ENCODE peak calls at places on chromosomes 12 and 14, in ten cellular contexts. B, W, D, P, M, A, U, R, G and E are unnamed samples.

GRCh38 chr12:117134059-117134458 is 34.8 kb upstream of the TESC start:
- DNase-seq in W (no peak), P (no peak), R (no peak), D (no peak), A (no peak), M (no peak), B (no peak), U (peak; percentile 18), G (no peak), E (no peak)

GRCh38 chr12:91182664-91183455 is at the start of gene DCN:
- DNase-seq in R (no peak), A (no peak), G (no peak), D (no peak), U (no peak), B (no peak), P (peak; percentile 66), W (peak; percentile 59), M (peak; percentile 33), E (no peak)

GRCh38 chr14:70018713-70019201 is 139.5 kb downstream of the SMOC1 start:
- DNase-seq in A (peak; percentile 22), B (no peak), U (no peak), P (peak; percentile 17), R (no peak), W (no peak), M (no peak), G (peak; percentile 10), D (no peak), E (no peak)

GRCh38 chr12:4069046-4070010 is 196.1 kb upstream of the PARP11 start:
- DNase-seq in P (peak; percentile 0), A (no peak), R (no peak), M (no peak), B (no peak), D (no peak), W (no peak), U (no peak), G (no peak), E (peak; percentile 61)

GRCh38 chr12:128178971-128179370 is 88.0 kb upstream of the TMEM132C start:
- DNase-seq in A (no peak), U (no peak), G (no peak), D (no peak), B (no peak), M (no peak), P (no peak), W (no peak), R (peak; percentile 33), E (no peak)

GRCh38 chr14:96237641-96238040 is 18.4 kb upstream of the BDKRB1 start:
- DNase-seq in M (no peak), A (no peak), G (no peak), B (no peak), U (no peak), P (no peak), R (no peak), W (no peak), D (no peak), E (no peak)

GRCh38 chr14:106657460-106657859 is 1131.1 kb downstream of the TMEM121 start:
- DNase-seq in A (no peak), D (peak; percentile 21), G (no peak), R (no peak), M (no peak), P (no peak), W (no peak), B (no peak), U (peak; percentile 42), E (no peak)

GRCh38 chr12:116423053-116423452 is 136.1 kb upstream of the MAP1LC3B2 start:
- DNase-seq in U (no peak), G (no peak), P (peak; percentile 91), W (no peak), R (no peak), B (no peak), D (no peak), A (no peak), M (no peak), E (peak; percentile 16)

GRCh38 chr14:96889091-96889490 is 91.9 kb downstream of the VRK1 start:
- DNase-seq in W (no peak), P (no peak), R (no peak), G (no peak), B (no peak), M (no peak), D (no peak), A (no peak), U (no peak), E (no peak)

GRCh38 chr14:68580096-68580640 is 212.7 kb downstream of the ZFP36L1 start:
- DNase-seq in D (peak; percentile 19), W (no peak), U (no peak), G (no peak), P (no peak), B (no peak), M (no peak), R (no peak), A (no peak), E (no peak)

GRCh38 chr12:54657048-54657696 is 9.0 kb upstream of the DCD start:
- DNase-seq in A (no peak), R (no peak), G (no peak), D (no peak), P (no peak), U (no peak), W (no peak), M (no peak), B (no peak), E (no peak)

GRCh38 chr12:68534108-68534507 is 76.6 kb upstream of the RAP1B start:
- DNase-seq in P (no peak), D (no peak), R (no peak), A (no peak), W (no peak), M (no peak), G (no peak), U (no peak), B (no peak), E (no peak)

GRCh38 chr14:95268350-95268749 is 51.4 kb downstream of the CLMN start:
- DNase-seq in A (no peak), G (no peak), U (no peak), D (no peak), M (no peak), W (no peak), B (no peak), P (no peak), R (no peak), E (no peak)

GRCh38 chr12:117452071-117452470 is 90.6 kb upstream of the NOS1 start:
- DNase-seq in D (no peak), P (no peak), A (no peak), W (no peak), B (no peak), R (no peak), G (no peak), M (no peak), U (no peak), E (no peak)

GRCh38 chr12:50419112-50419909 is 18.6 kb downstream of the LARP4 start:
- DNase-seq in B (no peak), W (no peak), P (no peak), D (no peak), G (no peak), U (no peak), R (no peak), M (no peak), A (no peak), E (no peak)

GRCh38 chr14:59254146-59254910 is 65.9 kb downstream of the DAAM1 start:
- DNase-seq in R (no peak), P (peak; percentile 94), B (peak; percentile 59), M (peak; percentile 95), U (no peak), W (peak; percentile 94), G (no peak), D (no peak), A (peak; percentile 74), E (peak; percentile 12)

GRCh38 chr14:50342211-50343080 is 30.3 kb downstream of the DMAC2L start:
- DNase-seq in A (peak; percentile 51), W (peak; percentile 74), R (peak; percentile 61), D (peak; percentile 86), P (peak; percentile 76), G (peak; percentile 70), M (peak; percentile 28), U (peak; percentile 16), B (peak; percentile 55), E (peak; percentile 57)

GRCh38 chr12:41557081-41557480 is 369.0 kb downstream of the PDZRN4 start:
- DNase-seq in B (no peak), A (no peak), U (no peak), P (no peak), D (no peak), M (no peak), R (no peak), W (no peak), G (no peak), E (no peak)

GRCh38 chr12:76010732-76011458 is 20.7 kb downstream of the PHLDA1 start:
- DNase-seq in B (no peak), P (peak; percentile 39), U (no peak), M (no peak), D (no peak), W (peak; percentile 30), R (no peak), A (no peak), G (no peak), E (no peak)

GRCh38 chr12:92554316-92554905 is 148.4 kb upstream of the PLEKHG7 start:
- DNase-seq in D (no peak), G (no peak), U (no peak), B (no peak), A (no peak), P (no peak), W (no peak), R (no peak), M (no peak), E (no peak)

GRCh38 chr14:99508896-99509629 is 27.9 kb downstream of the CCNK start:
- DNase-seq in B (no peak), A (no peak), U (no peak), P (no peak), R (no peak), M (no peak), G (no peak), W (no peak), D (peak; percentile 60), E (no peak)

GRCh38 chr12:53100466-53101151 is 2.7 kb upstream of the SOAT2 start:
- DNase-seq in A (no peak), P (no peak), D (no peak), G (no peak), M (no peak), R (no peak), B (no peak), U (no peak), W (no peak), E (peak; percentile 43)

GRCh38 chr14:53356361-53357150 is 203.4 kb upstream of the DDHD1 start:
- DNase-seq in M (no peak), B (no peak), R (no peak), D (no peak), W (no peak), U (no peak), G (no peak), A (no peak), P (no peak), E (no peak)